ENCODE peak calls at places on chromosome 18, in eight cellular contexts. One of them, this sample, is unnamed.

GRCh38 chr18:44798433-44799048 is 117.9 kb downstream of the SETBP1 start:
- DNase-seq in epithelial cell of esophagus: no peak
- DNase-seq in astrocyte of the spinal cord: no peak
- DNase-seq in coronary artery: no peak
- DNase-seq in CD8-positive, alpha-beta memory T cell: no peak
- DNase-seq in IMR-90: no peak
- DNase-seq in mucosa of descending colon: no peak
- DNase-seq in CD4-positive, alpha-beta memory T cell: no peak
- DNase-seq in this sample: no peak

GRCh38 chr18:3688682-3689081 is 238.7 kb downstream of the TGIF1 start:
- DNase-seq in epithelial cell of esophagus: peak; percentile 64
- DNase-seq in astrocyte of the spinal cord: peak; percentile 98
- DNase-seq in coronary artery: no peak
- DNase-seq in CD8-positive, alpha-beta memory T cell: no peak
- DNase-seq in IMR-90: peak; percentile 99
- DNase-seq in mucosa of descending colon: no peak
- DNase-seq in CD4-positive, alpha-beta memory T cell: no peak
- DNase-seq in this sample: peak; percentile 88

GRCh38 chr18:12308386-12309100 is 502 bp downstream of the TUBB6 start:
- DNase-seq in epithelial cell of esophagus: peak; percentile 84
- DNase-seq in astrocyte of the spinal cord: peak; percentile 89
- DNase-seq in coronary artery: peak; percentile 96
- DNase-seq in CD8-positive, alpha-beta memory T cell: no peak
- DNase-seq in IMR-90: peak; percentile 88
- DNase-seq in mucosa of descending colon: peak; percentile 83
- DNase-seq in CD4-positive, alpha-beta memory T cell: no peak
- DNase-seq in this sample: peak; percentile 62

GRCh38 chr18:43869451-43870008 is 592.2 kb upstream of the SYT4 start:
- DNase-seq in epithelial cell of esophagus: no peak
- DNase-seq in astrocyte of the spinal cord: peak; percentile 83
- DNase-seq in coronary artery: no peak
- DNase-seq in CD8-positive, alpha-beta memory T cell: no peak
- DNase-seq in IMR-90: peak; percentile 28
- DNase-seq in mucosa of descending colon: no peak
- DNase-seq in CD4-positive, alpha-beta memory T cell: no peak
- DNase-seq in this sample: peak; percentile 82

GRCh38 chr18:69838620-69839411 is 108.9 kb downstream of the CD226 start:
- DNase-seq in epithelial cell of esophagus: peak; percentile 6
- DNase-seq in astrocyte of the spinal cord: no peak
- DNase-seq in coronary artery: no peak
- DNase-seq in CD8-positive, alpha-beta memory T cell: no peak
- DNase-seq in IMR-90: no peak
- DNase-seq in mucosa of descending colon: no peak
- DNase-seq in CD4-positive, alpha-beta memory T cell: no peak
- DNase-seq in this sample: no peak

GRCh38 chr18:68779169-68779568 is 18.7 kb upstream of the CCDC102B start:
- DNase-seq in epithelial cell of esophagus: peak; percentile 85
- DNase-seq in astrocyte of the spinal cord: peak; percentile 17
- DNase-seq in coronary artery: no peak
- DNase-seq in CD8-positive, alpha-beta memory T cell: no peak
- DNase-seq in IMR-90: peak; percentile 83
- DNase-seq in mucosa of descending colon: no peak
- DNase-seq in CD4-positive, alpha-beta memory T cell: no peak
- DNase-seq in this sample: peak; percentile 77

GRCh38 chr18:11957636-11958035 is 23.7 kb upstream of the IMPA2 start:
- DNase-seq in epithelial cell of esophagus: no peak
- DNase-seq in astrocyte of the spinal cord: no peak
- DNase-seq in coronary artery: no peak
- DNase-seq in CD8-positive, alpha-beta memory T cell: no peak
- DNase-seq in IMR-90: no peak
- DNase-seq in mucosa of descending colon: no peak
- DNase-seq in CD4-positive, alpha-beta memory T cell: no peak
- DNase-seq in this sample: no peak

GRCh38 chr18:24809173-24809955 is 348.9 kb downstream of the HRH4 start:
- DNase-seq in epithelial cell of esophagus: no peak
- DNase-seq in astrocyte of the spinal cord: no peak
- DNase-seq in coronary artery: no peak
- DNase-seq in CD8-positive, alpha-beta memory T cell: no peak
- DNase-seq in IMR-90: no peak
- DNase-seq in mucosa of descending colon: no peak
- DNase-seq in CD4-positive, alpha-beta memory T cell: no peak
- DNase-seq in this sample: no peak

GRCh38 chr18:11993264-11993916 is 12.1 kb downstream of the IMPA2 start:
- DNase-seq in epithelial cell of esophagus: no peak
- DNase-seq in astrocyte of the spinal cord: no peak
- DNase-seq in coronary artery: no peak
- DNase-seq in CD8-positive, alpha-beta memory T cell: no peak
- DNase-seq in IMR-90: no peak
- DNase-seq in mucosa of descending colon: peak; percentile 53
- DNase-seq in CD4-positive, alpha-beta memory T cell: no peak
- DNase-seq in this sample: no peak

GRCh38 chr18:3441290-3441689 is 8.7 kb upstream of the TGIF1 start:
- DNase-seq in epithelial cell of esophagus: no peak
- DNase-seq in astrocyte of the spinal cord: peak; percentile 32
- DNase-seq in coronary artery: no peak
- DNase-seq in CD8-positive, alpha-beta memory T cell: no peak
- DNase-seq in IMR-90: no peak
- DNase-seq in mucosa of descending colon: no peak
- DNase-seq in CD4-positive, alpha-beta memory T cell: peak; percentile 21
- DNase-seq in this sample: no peak

GRCh38 chr18:32919799-32920198 is 147.0 kb upstream of the KLHL14 start:
- DNase-seq in epithelial cell of esophagus: peak; percentile 55
- DNase-seq in astrocyte of the spinal cord: peak; percentile 33
- DNase-seq in coronary artery: no peak
- DNase-seq in CD8-positive, alpha-beta memory T cell: no peak
- DNase-seq in IMR-90: no peak
- DNase-seq in mucosa of descending colon: no peak
- DNase-seq in CD4-positive, alpha-beta memory T cell: no peak
- DNase-seq in this sample: no peak

GRCh38 chr18:79607361-79607930 is 72.2 kb upstream of the CTDP1 start:
- DNase-seq in epithelial cell of esophagus: no peak
- DNase-seq in astrocyte of the spinal cord: no peak
- DNase-seq in coronary artery: peak; percentile 45
- DNase-seq in CD8-positive, alpha-beta memory T cell: peak; percentile 28
- DNase-seq in IMR-90: no peak
- DNase-seq in mucosa of descending colon: peak; percentile 42
- DNase-seq in CD4-positive, alpha-beta memory T cell: no peak
- DNase-seq in this sample: no peak

GRCh38 chr18:32343634-32344033 is 127.0 kb downstream of the GAREM1 start:
- DNase-seq in epithelial cell of esophagus: no peak
- DNase-seq in astrocyte of the spinal cord: no peak
- DNase-seq in coronary artery: no peak
- DNase-seq in CD8-positive, alpha-beta memory T cell: no peak
- DNase-seq in IMR-90: no peak
- DNase-seq in mucosa of descending colon: no peak
- DNase-seq in CD4-positive, alpha-beta memory T cell: no peak
- DNase-seq in this sample: no peak

GRCh38 chr18:23994361-23994902 is 20.1 kb upstream of the TTC39C start:
- DNase-seq in epithelial cell of esophagus: peak; percentile 93
- DNase-seq in astrocyte of the spinal cord: peak; percentile 91
- DNase-seq in coronary artery: no peak
- DNase-seq in CD8-positive, alpha-beta memory T cell: peak; percentile 65
- DNase-seq in IMR-90: peak; percentile 96
- DNase-seq in mucosa of descending colon: peak; percentile 63
- DNase-seq in CD4-positive, alpha-beta memory T cell: peak; percentile 66
- DNase-seq in this sample: peak; percentile 85

GRCh38 chr18:74806073-74806472 is 208.4 kb downstream of the ZNF407 start:
- DNase-seq in epithelial cell of esophagus: peak; percentile 59
- DNase-seq in astrocyte of the spinal cord: no peak
- DNase-seq in coronary artery: no peak
- DNase-seq in CD8-positive, alpha-beta memory T cell: no peak
- DNase-seq in IMR-90: no peak
- DNase-seq in mucosa of descending colon: peak; percentile 61
- DNase-seq in CD4-positive, alpha-beta memory T cell: no peak
- DNase-seq in this sample: no peak

GRCh38 chr18:25590456-25590855 is 238.5 kb upstream of the ZNF521 start:
- DNase-seq in epithelial cell of esophagus: no peak
- DNase-seq in astrocyte of the spinal cord: no peak
- DNase-seq in coronary artery: no peak
- DNase-seq in CD8-positive, alpha-beta memory T cell: no peak
- DNase-seq in IMR-90: no peak
- DNase-seq in mucosa of descending colon: no peak
- DNase-seq in CD4-positive, alpha-beta memory T cell: no peak
- DNase-seq in this sample: no peak

GRCh38 chr18:27717816-27718215 is 459.1 kb downstream of the CDH2 start:
- DNase-seq in epithelial cell of esophagus: no peak
- DNase-seq in astrocyte of the spinal cord: no peak
- DNase-seq in coronary artery: no peak
- DNase-seq in CD8-positive, alpha-beta memory T cell: no peak
- DNase-seq in IMR-90: no peak
- DNase-seq in mucosa of descending colon: no peak
- DNase-seq in CD4-positive, alpha-beta memory T cell: no peak
- DNase-seq in this sample: no peak

GRCh38 chr18:5311273-5312009 is 15.9 kb upstream of the ZBTB14 start:
- DNase-seq in epithelial cell of esophagus: no peak
- DNase-seq in astrocyte of the spinal cord: no peak
- DNase-seq in coronary artery: no peak
- DNase-seq in CD8-positive, alpha-beta memory T cell: no peak
- DNase-seq in IMR-90: no peak
- DNase-seq in mucosa of descending colon: no peak
- DNase-seq in CD4-positive, alpha-beta memory T cell: no peak
- DNase-seq in this sample: peak; percentile 17

GRCh38 chr18:54224379-54225014 is at the start of gene MBD2:
- DNase-seq in epithelial cell of esophagus: peak; percentile 96
- DNase-seq in astrocyte of the spinal cord: peak; percentile 97
- DNase-seq in coronary artery: peak; percentile 96
- DNase-seq in CD8-positive, alpha-beta memory T cell: peak; percentile 96
- DNase-seq in IMR-90: peak; percentile 93
- DNase-seq in mucosa of descending colon: peak; percentile 98
- DNase-seq in CD4-positive, alpha-beta memory T cell: peak; percentile 92
- DNase-seq in this sample: peak; percentile 80

GRCh38 chr18:6414723-6415362 is at the start of gene L3MBTL4:
- DNase-seq in epithelial cell of esophagus: no peak
- DNase-seq in astrocyte of the spinal cord: peak; percentile 3
- DNase-seq in coronary artery: no peak
- DNase-seq in CD8-positive, alpha-beta memory T cell: no peak
- DNase-seq in IMR-90: no peak
- DNase-seq in mucosa of descending colon: peak; percentile 67
- DNase-seq in CD4-positive, alpha-beta memory T cell: no peak
- DNase-seq in this sample: no peak

DNA sequence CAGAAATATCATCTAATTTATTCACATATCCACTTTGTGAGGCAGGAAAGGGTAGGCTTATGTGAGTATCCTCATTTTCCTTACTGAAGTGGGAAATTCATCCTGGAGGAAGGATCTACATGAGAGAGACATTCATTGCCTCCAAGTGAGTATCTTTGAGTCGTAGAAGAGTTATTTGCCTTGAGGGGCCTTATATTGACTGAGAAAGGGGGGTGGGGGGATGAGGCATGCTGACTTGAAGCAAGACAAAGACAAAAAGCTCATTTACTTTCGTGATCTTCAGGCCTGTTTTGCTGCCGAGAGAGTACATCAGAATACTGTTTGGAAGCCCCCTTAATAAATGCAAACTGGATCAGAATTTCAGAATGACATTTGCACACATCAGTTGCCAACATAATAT is 17.6 kb upstream of the NEDD4L start:
- DNase-seq in epithelial cell of esophagus: no peak
- DNase-seq in astrocyte of the spinal cord: no peak
- DNase-seq in coronary artery: no peak
- DNase-seq in CD8-positive, alpha-beta memory T cell: no peak
- DNase-seq in IMR-90: peak; percentile 42
- DNase-seq in mucosa of descending colon: no peak
- DNase-seq in CD4-positive, alpha-beta memory T cell: no peak
- DNase-seq in this sample: no peak
- H3K4me3 ChIP-seq in epithelial cell of esophagus: no peak overlapping the region
- H3K4me3 ChIP-seq in astrocyte of the spinal cord: no peak overlapping the region
- H3K4me3 ChIP-seq in coronary artery: no peak overlapping the region
- H3K4me3 ChIP-seq in CD8-positive, alpha-beta memory T cell: no peak overlapping the region
- H3K4me3 ChIP-seq in IMR-90: no peak overlapping the region
- H3K4me3 ChIP-seq in mucosa of descending colon: no peak overlapping the region
- H3K4me3 ChIP-seq in CD4-positive, alpha-beta memory T cell: no peak overlapping the region
- H3K4me3 ChIP-seq in this sample: no peak overlapping the region

DNA sequence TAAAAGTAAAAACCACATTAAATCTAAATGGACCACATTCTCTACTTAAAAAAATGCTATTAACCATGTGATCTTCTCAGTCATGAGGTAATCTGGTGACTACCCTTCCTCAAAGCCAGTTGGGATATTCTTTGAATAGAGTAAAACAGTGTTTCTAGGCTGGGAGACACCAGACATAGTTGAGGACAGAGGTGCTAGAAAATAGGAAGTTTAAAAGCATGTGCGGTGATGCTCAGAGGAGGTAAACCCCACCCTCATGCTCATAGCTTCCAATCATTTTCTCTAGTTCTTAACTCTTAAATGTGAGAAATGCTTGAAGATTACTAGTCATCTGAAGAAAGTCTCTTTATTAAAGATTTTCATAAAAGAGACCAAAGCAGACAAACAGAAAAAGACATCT is 30.7 kb upstream of the ELAC1 start:
- DNase-seq in epithelial cell of esophagus: no peak
- DNase-seq in astrocyte of the spinal cord: no peak
- DNase-seq in coronary artery: no peak
- DNase-seq in CD8-positive, alpha-beta memory T cell: no peak
- DNase-seq in IMR-90: no peak
- DNase-seq in mucosa of descending colon: no peak
- DNase-seq in CD4-positive, alpha-beta memory T cell: no peak
- DNase-seq in this sample: no peak
- H3K4me3 ChIP-seq in epithelial cell of esophagus: no peak overlapping the region
- H3K4me3 ChIP-seq in astrocyte of the spinal cord: no peak overlapping the region
- H3K4me3 ChIP-seq in coronary artery: no peak overlapping the region
- H3K4me3 ChIP-seq in CD8-positive, alpha-beta memory T cell: no peak overlapping the region
- H3K4me3 ChIP-seq in IMR-90: no peak overlapping the region
- H3K4me3 ChIP-seq in mucosa of descending colon: no peak overlapping the region
- H3K4me3 ChIP-seq in CD4-positive, alpha-beta memory T cell: no peak overlapping the region
- H3K4me3 ChIP-seq in this sample: no peak overlapping the region

DNA sequence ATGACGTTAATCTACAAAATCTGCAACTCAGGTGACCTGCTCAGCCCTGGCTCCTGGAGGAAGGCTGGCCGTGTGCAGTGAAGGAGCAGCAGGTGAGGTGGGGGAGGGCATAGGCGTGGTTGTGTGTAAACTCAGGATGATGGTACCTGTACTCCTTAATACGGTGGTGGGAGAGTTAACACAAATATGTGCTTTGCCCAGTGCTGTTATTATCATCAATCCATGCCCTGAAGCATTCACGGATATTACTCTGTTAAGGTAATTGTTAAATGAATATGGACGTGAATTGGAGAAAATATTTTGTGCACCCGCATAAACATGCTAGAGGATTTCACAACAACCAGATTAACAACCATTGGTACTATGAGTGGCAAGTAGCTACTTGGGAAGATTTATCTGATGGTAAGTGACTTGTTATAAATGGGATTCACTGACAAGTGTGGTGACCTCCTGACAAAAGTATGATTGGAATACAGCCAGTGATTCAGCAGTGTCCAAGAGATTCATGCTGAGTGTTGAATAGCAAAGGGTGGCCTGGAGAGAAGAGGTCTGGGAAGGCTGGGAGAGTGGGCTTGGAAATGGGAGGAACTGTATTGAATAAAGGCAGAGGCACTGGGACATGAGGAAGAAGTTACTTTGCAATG is 194.1 kb downstream of the TPGS2 start:
- DNase-seq in epithelial cell of esophagus: peak; percentile 77
- DNase-seq in astrocyte of the spinal cord: no peak
- DNase-seq in coronary artery: no peak
- DNase-seq in CD8-positive, alpha-beta memory T cell: no peak
- DNase-seq in IMR-90: no peak
- DNase-seq in mucosa of descending colon: no peak
- DNase-seq in CD4-positive, alpha-beta memory T cell: no peak
- DNase-seq in this sample: no peak
- H3K4me3 ChIP-seq in epithelial cell of esophagus: no peak overlapping the region
- H3K4me3 ChIP-seq in astrocyte of the spinal cord: no peak overlapping the region
- H3K4me3 ChIP-seq in coronary artery: no peak overlapping the region
- H3K4me3 ChIP-seq in CD8-positive, alpha-beta memory T cell: no peak overlapping the region
- H3K4me3 ChIP-seq in IMR-90: no peak overlapping the region
- H3K4me3 ChIP-seq in mucosa of descending colon: no peak overlapping the region
- H3K4me3 ChIP-seq in CD4-positive, alpha-beta memory T cell: no peak overlapping the region
- H3K4me3 ChIP-seq in this sample: no peak overlapping the region

GRCh38 chr18:8910843-8911242 is 191.7 kb upstream of the NDUFV2 start:
- DNase-seq in epithelial cell of esophagus: no peak
- DNase-seq in astrocyte of the spinal cord: no peak
- DNase-seq in coronary artery: no peak
- DNase-seq in CD8-positive, alpha-beta memory T cell: no peak
- DNase-seq in IMR-90: no peak
- DNase-seq in mucosa of descending colon: no peak
- DNase-seq in CD4-positive, alpha-beta memory T cell: no peak
- DNase-seq in this sample: no peak
- H3K4me3 ChIP-seq in epithelial cell of esophagus: no peak overlapping the region
- H3K4me3 ChIP-seq in astrocyte of the spinal cord: no peak overlapping the region
- H3K4me3 ChIP-seq in coronary artery: no peak overlapping the region
- H3K4me3 ChIP-seq in CD8-positive, alpha-beta memory T cell: no peak overlapping the region
- H3K4me3 ChIP-seq in IMR-90: no peak overlapping the region
- H3K4me3 ChIP-seq in mucosa of descending colon: no peak overlapping the region
- H3K4me3 ChIP-seq in CD4-positive, alpha-beta memory T cell: no peak overlapping the region
- H3K4me3 ChIP-seq in this sample: no peak overlapping the region